ENCODE peak calls at places on chromosomes 7 and 10, in nine cellular contexts. K is GM23338; G is mammary epithelial cell; Z is thoracic aorta; Y is CD8-positive, alpha-beta T cell; Q is A549; J is neural progenitor cell; R is upper lobe of right lung; I is hepatocyte. S is an unnamed sample.

GRCh38 chr7:152459724-152460251 is 24.0 kb upstream of the KMT2C start:
- DNase-seq in I (peak; percentile 36), Y (no peak), G (peak; percentile 36), J (peak; percentile 20), R (peak; percentile 68), Q (no peak), K (no peak), Z (no peak), S (no peak)

GRCh38 chr7:133562617-133563016 is 309.7 kb downstream of the EXOC4 start:
- DNase-seq in Q (no peak), Y (no peak), I (no peak), J (no peak), K (no peak), G (peak; percentile 23), R (no peak), Z (no peak), S (no peak)

GRCh38 chr10:47335906-47336305 is 12.3 kb upstream of the RBP3 start:
- DNase-seq in J (no peak), R (peak; percentile 19), Q (no peak), G (no peak), Y (no peak), Z (no peak), K (no peak), I (no peak), S (no peak)

GRCh38 chr10:119595715-119596515 is 849 bp downstream of the TIAL1 start:
- DNase-seq in J (peak; percentile 35), Z (no peak), R (peak; percentile 84), K (peak; percentile 43), I (peak; percentile 69), G (peak; percentile 34), Q (peak; percentile 50), Y (peak; percentile 57), S (peak; percentile 6)

GRCh38 chr10:57723305-57723704 is 544.4 kb downstream of the IPMK start:
- DNase-seq in G (no peak), Q (no peak), J (peak; percentile 7), Y (no peak), R (no peak), K (peak; percentile 50), I (no peak), Z (no peak), S (no peak)

GRCh38 chr7:149872419-149873073 is 1.2 kb upstream of the ATP6V0E2 start:
- DNase-seq in J (peak; percentile 72), I (peak; percentile 89), K (peak; percentile 78), Z (peak; percentile 42), Q (peak; percentile 99), G (peak; percentile 63), R (peak; percentile 82), Y (no peak), S (peak; percentile 43)

GRCh38 chr10:104642311-104643022 is 1.4 kb downstream of the SORCS3 start:
- DNase-seq in I (peak; percentile 80), K (peak; percentile 96), Q (peak; percentile 46), Y (no peak), Z (no peak), J (peak; percentile 93), G (no peak), R (no peak), S (no peak)

GRCh38 chr10:91691255-91691654 is 58.4 kb upstream of the PPP1R3C start:
- DNase-seq in G (peak; percentile 32), I (no peak), J (no peak), Z (no peak), Q (no peak), R (no peak), Y (no peak), K (no peak), S (no peak)

GRCh38 chr7:158617737-158618128 is 30.1 kb upstream of the PTPRN2 start:
- DNase-seq in K (peak; percentile 88), R (no peak), I (no peak), G (no peak), Q (no peak), Z (no peak), J (no peak), Y (no peak), S (no peak)

GRCh38 chr7:5238500-5238899 is 44.2 kb upstream of the SLC29A4 start:
- DNase-seq in I (no peak), R (no peak), Z (no peak), G (no peak), J (no peak), Y (no peak), K (peak; percentile 62), Q (no peak), S (no peak)
- TF ChIP-seq CTCF in I (no peak), R (no peak), Z (no peak), G (no peak), J (no peak), Y (no peak), K (no peak), Q (no peak), S (no peak)

GRCh38 chr7:117990834-117991233 is 117.6 kb upstream of the CTTNBP2 start:
- DNase-seq in J (no peak), K (no peak), Y (no peak), I (no peak), Z (no peak), R (no peak), G (no peak), Q (no peak), S (no peak)

GRCh38 chr7:117997862-117998825 is 124.9 kb upstream of the CTTNBP2 start:
- DNase-seq in Y (no peak), J (no peak), Q (no peak), G (peak; percentile 71), K (no peak), I (no peak), Z (no peak), R (no peak), S (no peak)

GRCh38 chr7:117995850-117996650 is 122.8 kb upstream of the CTTNBP2 start:
- DNase-seq in K (no peak), J (no peak), Q (no peak), G (peak; percentile 79), I (no peak), Z (no peak), R (no peak), Y (no peak), S (no peak)

GRCh38 chr7:117992635-117993034 is 119.4 kb upstream of the CTTNBP2 start:
- DNase-seq in K (no peak), G (no peak), Y (no peak), J (no peak), R (no peak), I (no peak), Q (no peak), Z (no peak), S (no peak)

DNA sequence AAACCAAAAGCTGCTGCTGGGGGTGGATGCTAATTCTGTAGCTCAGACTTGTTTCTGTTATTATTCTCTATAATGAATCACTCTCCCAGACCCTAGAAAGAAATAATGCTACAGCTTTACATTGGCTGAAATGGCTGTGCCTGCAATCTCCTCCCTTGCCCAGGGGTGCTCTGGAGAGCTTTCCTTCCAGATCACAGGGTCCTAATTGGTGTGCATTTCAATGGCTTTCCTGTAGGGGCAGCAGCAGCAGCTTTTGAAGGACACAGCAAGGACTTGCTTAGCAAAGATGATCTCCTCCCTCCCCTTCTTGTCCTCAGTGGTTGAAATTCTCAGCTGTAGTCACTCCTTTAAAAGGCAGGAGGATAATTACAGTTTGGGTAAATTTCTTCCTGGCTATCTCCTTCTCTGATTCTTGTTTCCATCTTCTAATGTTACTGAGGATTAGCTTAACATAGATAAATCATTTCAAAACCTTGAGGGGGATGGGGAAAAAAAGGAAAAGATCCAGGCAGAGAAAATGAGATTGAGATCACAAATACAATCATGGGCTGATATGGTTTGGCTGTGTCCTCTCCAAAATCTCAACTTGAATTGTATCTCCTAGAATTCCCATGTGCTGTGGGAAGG is 120.2 kb upstream of the CTTNBP2 start:
- DNase-seq in I (peak; percentile 59), R (no peak), Q (peak; percentile 43), Z (no peak), G (peak; percentile 46), K (peak; percentile 92), J (peak; percentile 75), Y (no peak), S (peak; percentile 47)
- TF ChIP-seq CTCF in I (peak; percentile 35), R (peak; percentile 44), Q (peak; percentile 25), Z (no peak), G (peak; percentile 60), K (peak; percentile 73), J (peak; percentile 72), Y (no peak), S (peak; percentile 55)

DNA sequence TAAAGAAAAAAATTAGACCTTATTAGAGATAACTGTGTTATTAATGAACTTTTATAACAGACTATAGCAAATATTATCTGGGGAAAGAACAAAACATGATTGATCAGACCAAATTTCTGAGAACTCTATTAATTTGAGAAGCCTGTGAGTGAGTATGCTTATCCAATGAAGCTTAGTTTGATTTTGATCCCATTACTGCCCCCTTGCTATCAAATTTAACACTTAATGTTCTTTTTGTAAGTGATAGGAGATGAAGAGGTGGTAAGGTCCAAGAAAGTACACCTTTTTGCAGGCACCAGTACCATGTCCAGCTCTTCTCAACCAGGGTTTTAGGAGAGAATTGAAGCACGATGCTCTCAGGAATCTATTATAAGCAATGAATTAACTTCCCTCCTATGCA is 49.9 kb downstream of the ZNF365 start:
- DNase-seq in K (peak; percentile 12), Z (no peak), J (no peak), G (no peak), I (no peak), R (no peak), Q (no peak), Y (no peak), S (no peak)
- TF ChIP-seq CTCF in K (peak; percentile 18), Z (no peak), J (no peak), G (peak; percentile 4), I (no peak), R (no peak), Q (no peak), Y (no peak), S (no peak)

GRCh38 chr7:128915271-128915819 is 4.8 kb upstream of the KCP start:
- DNase-seq in Z (no peak), G (no peak), Y (no peak), J (peak; percentile 25), I (no peak), Q (no peak), K (peak; percentile 49), R (no peak), S (no peak)

GRCh38 chr7:128915841-128916642 is 5.5 kb upstream of the KCP start:
- DNase-seq in J (no peak), Q (no peak), G (no peak), I (no peak), K (peak; percentile 62), R (no peak), Y (no peak), Z (no peak), S (no peak)

GRCh38 chr7:128913856-128914565 is 3.5 kb upstream of the KCP start:
- DNase-seq in I (no peak), R (peak; percentile 59), G (no peak), K (no peak), Q (no peak), Z (no peak), Y (no peak), J (no peak), S (no peak)

GRCh38 chr7:128916643-128916915 is 6.1 kb upstream of the KCP start:
- DNase-seq in K (no peak), J (no peak), Z (no peak), Q (no peak), Y (no peak), G (no peak), R (no peak), I (no peak), S (no peak)

DNA sequence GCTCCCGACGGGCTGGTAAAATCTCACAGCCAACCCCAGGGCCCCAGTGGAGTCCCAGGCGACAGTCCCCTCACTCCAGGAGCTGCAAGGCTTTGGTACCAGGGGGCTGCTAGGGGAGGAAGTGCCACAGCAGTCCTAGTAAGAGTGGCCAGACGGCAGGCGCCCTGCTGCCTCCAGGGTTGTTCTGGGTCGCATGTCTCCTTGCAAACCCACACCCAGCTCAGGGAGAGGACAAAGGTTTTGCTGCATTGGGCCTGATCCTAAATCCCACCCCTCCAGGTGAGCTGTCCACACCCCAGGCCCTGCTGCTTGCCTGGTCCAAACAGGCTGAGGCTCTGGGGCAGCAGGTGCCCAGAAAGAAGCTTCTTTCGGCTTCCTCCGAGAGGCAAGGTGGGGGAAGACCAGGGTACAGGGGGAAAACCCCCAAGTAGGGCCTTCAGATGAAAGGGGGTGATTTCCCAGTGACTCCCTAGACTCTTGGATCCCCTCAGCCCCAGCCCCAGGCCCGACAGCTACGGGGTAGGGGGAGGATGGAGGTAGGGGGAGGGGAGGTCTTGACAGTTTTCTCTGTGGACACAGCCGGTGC is 4.2 kb upstream of the KCP start:
- DNase-seq in I (no peak), R (peak; percentile 59), K (peak; percentile 62), Q (no peak), Z (no peak), G (no peak), Y (no peak), J (no peak), S (no peak)
- TF ChIP-seq CTCF in I (no peak), R (no peak), K (no peak), Q (no peak), Z (no peak), G (no peak), Y (no peak), J (no peak), S (no peak)